ENCODE peak calls at places on chromosomes 1 and 21, in ten cellular contexts. F is prostate gland; D is sigmoid colon; K is tibial artery; M is cardiac muscle cell; P is CD8-positive, alpha-beta T cell; S is A549; X is pancreas; R is CD8-positive, alpha-beta memory T cell; Q is fibroblast of lung. V is an unnamed sample.

GRCh38 chr1:240811261-240811660 is 199.3 kb upstream of the GREM2 start:
- DNase-seq in K (no peak), P (no peak), X (no peak), D (no peak), R (no peak), Q (no peak), F (no peak), S (no peak), M (no peak), V (no peak)

GRCh38 chr1:116195077-116195868 is 84.1 kb downstream of the MAB21L3 start:
- DNase-seq in X (no peak), D (no peak), S (no peak), P (no peak), Q (no peak), F (no peak), M (no peak), R (no peak), K (no peak), V (no peak)

GRCh38 chr1:92123868-92124267 is 43.7 kb downstream of the BTBD8 start:
- DNase-seq in X (no peak), P (no peak), D (no peak), F (no peak), M (peak; percentile 20), Q (no peak), R (no peak), S (no peak), K (no peak), V (no peak)

GRCh38 chr1:231487910-231488309 is 40.6 kb upstream of the TSNAX start:
- DNase-seq in X (no peak), D (no peak), Q (no peak), F (no peak), S (no peak), P (no peak), M (no peak), R (no peak), K (no peak), V (no peak)

GRCh38 chr1:10431065-10431730 is 965 bp downstream of the CENPS start:
- DNase-seq in P (no peak), F (no peak), S (no peak), D (no peak), R (no peak), X (no peak), M (peak; percentile 38), K (no peak), Q (no peak), V (no peak)

GRCh38 chr1:46543761-46544560 is 7.5 kb downstream of the KNCN start:
- DNase-seq in M (no peak), D (no peak), Q (no peak), K (no peak), F (no peak), S (no peak), X (peak; percentile 47), P (no peak), R (peak; percentile 35), V (peak; percentile 36)

GRCh38 chr1:243587285-243587684 is 262.8 kb downstream of the AKT3 start:
- DNase-seq in S (no peak), X (no peak), P (no peak), K (no peak), D (no peak), M (no peak), Q (no peak), F (no peak), R (no peak), V (no peak)

GRCh38 chr1:155125946-155126493 is 1.7 kb upstream of the EFNA1 start:
- DNase-seq in R (no peak), Q (peak; percentile 35), X (peak; percentile 83), M (peak; percentile 76), S (no peak), D (peak; percentile 89), P (no peak), F (peak; percentile 75), K (no peak), V (peak; percentile 92)

GRCh38 chr1:30718636-30719405 is 4.6 kb downstream of the MATN1 start:
- DNase-seq in M (peak; percentile 74), X (peak; percentile 94), D (peak; percentile 99), R (peak; percentile 89), Q (peak; percentile 99), K (peak; percentile 74), S (peak; percentile 94), F (peak; percentile 98), P (peak; percentile 83), V (peak; percentile 91)

GRCh38 chr1:244599937-244600350 is 53.0 kb upstream of the DESI2 start:
- DNase-seq in F (no peak), X (no peak), P (peak; percentile 21), R (peak; percentile 70), M (peak; percentile 94), D (no peak), Q (peak; percentile 97), K (peak; percentile 35), S (peak; percentile 82), V (no peak)

DNA sequence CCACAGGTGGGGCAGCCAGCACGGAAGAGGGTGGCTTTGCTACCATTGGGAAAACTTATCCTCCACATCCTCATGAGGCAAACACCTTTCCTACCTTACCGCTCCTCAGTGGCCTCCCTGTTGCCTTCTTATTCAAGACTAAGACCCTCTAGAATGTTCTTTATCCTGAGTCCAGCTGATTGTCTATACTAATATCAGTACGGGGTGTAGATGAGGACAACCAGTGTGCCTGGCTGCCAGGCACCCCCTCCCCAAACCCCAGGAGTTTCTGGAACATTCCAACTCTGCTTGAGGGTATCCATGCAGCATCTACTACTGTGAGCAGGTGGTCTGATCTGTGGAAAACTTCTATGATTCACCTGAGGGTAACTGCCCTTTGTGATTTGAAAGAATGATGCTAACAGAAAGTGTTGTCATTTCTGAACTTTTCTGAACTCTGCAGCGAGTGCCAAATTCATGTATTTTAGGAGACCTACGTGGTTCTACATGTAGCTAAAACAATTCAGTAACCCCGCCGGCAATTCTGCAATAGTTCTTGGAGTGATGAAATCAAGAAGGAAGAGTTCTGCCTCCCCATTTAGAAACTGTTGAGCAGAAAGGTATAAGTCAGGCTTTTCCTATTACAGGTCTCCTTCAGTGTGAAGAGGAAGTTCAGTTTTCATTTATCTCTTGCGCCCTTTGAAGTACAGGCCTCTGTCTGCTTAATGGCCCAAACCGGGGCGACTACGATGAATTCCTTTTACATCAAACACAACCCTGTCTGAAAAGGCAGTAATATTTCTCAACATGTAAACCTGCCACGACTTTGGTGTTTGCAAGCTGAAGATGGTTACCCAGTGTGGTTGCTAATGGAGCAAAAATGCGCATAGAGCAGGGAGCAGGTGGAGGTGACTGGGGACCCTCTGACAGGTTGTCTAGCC is 80.4 kb downstream of the RUNX1 start:
- DNase-seq in D (no peak), S (no peak), F (no peak), P (no peak), K (no peak), Q (peak; percentile 51), R (no peak), X (no peak), M (no peak), V (no peak)
- H3K4me1 ChIP-seq in D (no peaks in the 10 kb centered on the region), S (peaks cover 10% of the 10 kb centered on the region), F (no peaks in the 10 kb centered on the region), P (peaks cover 69% of the 10 kb centered on the region), K (no peaks in the 10 kb centered on the region), Q (peaks cover 16% of the 10 kb centered on the region), R (peaks cover 81% of the 10 kb centered on the region), X (no peaks in the 10 kb centered on the region), M (no peaks in the 10 kb centered on the region), V (peaks cover 1% of the 10 kb centered on the region)

DNA sequence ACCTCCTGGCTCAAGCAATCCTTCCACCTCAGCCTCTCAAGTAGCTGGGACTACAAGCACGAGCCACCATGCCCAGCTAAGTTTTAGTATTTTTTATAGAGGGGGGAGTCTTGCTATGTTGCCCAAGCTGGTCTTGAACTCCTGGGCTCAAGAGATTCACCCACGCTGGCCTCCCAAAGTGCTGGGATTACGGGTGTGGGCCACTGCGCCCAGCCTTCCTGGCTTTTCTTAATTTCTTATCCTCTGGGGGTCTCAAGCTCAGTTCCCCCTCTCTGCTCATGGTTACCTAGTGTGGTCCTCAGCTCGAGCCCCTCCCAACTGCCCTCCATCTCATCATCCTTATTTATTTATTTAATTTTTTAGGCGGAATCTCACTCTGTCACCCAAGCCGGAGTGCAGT is 2.9 kb upstream of the RPL22 start:
- DNase-seq in S (no peak), K (no peak), Q (no peak), P (no peak), R (no peak), M (no peak), D (no peak), F (no peak), X (peak; percentile 11), V (no peak)
- H3K4me1 ChIP-seq in S (peaks cover 20% of the 10 kb centered on the region), K (no peaks in the 10 kb centered on the region), Q (peaks cover 12% of the 10 kb centered on the region), P (peaks cover 43% of the 10 kb centered on the region), R (peaks cover 36% of the 10 kb centered on the region), M (peaks cover 30% of the 10 kb centered on the region), D (no peaks in the 10 kb centered on the region), F (peaks cover 4% of the 10 kb centered on the region), X (peaks cover 16% of the 10 kb centered on the region), V (no peaks in the 10 kb centered on the region)

GRCh38 chr21:45278156-45278911 is 9.4 kb downstream of the POFUT2 start:
- DNase-seq in Q (no peak), P (no peak), M (no peak), F (no peak), D (peak; percentile 60), S (no peak), X (no peak), R (no peak), K (peak; percentile 15), V (peak; percentile 11)

GRCh38 chr21:45280969-45281368 is 6.7 kb downstream of the POFUT2 start:
- DNase-seq in F (no peak), D (no peak), S (no peak), K (peak; percentile 13), P (no peak), R (no peak), M (no peak), X (no peak), Q (no peak), V (no peak)

GRCh38 chr21:45279446-45280177 is 8.1 kb downstream of the POFUT2 start:
- DNase-seq in S (no peak), Q (no peak), K (peak; percentile 5), R (no peak), M (no peak), F (no peak), D (no peak), X (no peak), P (no peak), V (peak; percentile 9)

GRCh38 chr21:45281411-45282282 is 6.0 kb downstream of the POFUT2 start:
- DNase-seq in D (peak; percentile 66), P (no peak), M (no peak), R (no peak), F (no peak), K (peak; percentile 18), Q (no peak), S (no peak), X (peak; percentile 63), V (peak; percentile 44)

DNA sequence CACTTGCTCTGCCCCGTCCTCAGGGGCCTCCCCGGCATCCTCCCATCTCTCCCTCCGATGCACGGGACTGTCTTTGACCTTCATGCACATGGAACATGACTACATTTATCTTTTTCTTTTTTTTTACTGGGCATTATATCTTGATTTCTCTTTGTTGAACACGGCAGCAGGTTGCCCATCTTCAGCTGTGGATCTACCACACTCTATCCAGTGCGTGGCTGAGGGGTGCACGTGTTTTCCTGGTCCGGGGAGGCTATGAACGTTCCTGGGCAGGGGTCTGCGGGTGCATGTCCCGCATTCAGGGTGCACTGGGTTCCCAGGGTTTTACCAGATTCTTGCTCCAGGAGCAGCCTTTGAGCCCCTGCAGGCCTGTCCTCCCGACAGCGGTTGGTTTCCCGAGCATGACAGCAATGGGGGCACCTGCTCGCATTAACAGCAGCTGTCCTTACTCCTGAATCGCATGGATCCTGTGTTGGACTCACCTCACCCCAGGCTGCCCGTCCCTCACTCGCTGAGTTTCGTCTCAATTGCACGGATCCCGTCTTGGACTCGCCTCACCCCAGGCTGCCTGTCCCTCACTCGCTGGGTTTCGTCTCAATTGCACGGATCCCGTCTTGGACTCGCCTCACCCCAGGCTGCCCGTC is 7.4 kb downstream of the POFUT2 start:
- DNase-seq in R (no peak), F (no peak), K (peak; percentile 2), M (no peak), S (no peak), Q (no peak), P (no peak), X (peak; percentile 26), D (no peak), V (no peak)
- H3K4me1 ChIP-seq in R (no peaks in the 10 kb centered on the region), F (no peaks in the 10 kb centered on the region), K (no peaks in the 10 kb centered on the region), M (no peaks in the 10 kb centered on the region), S (no peaks in the 10 kb centered on the region), Q (no peaks in the 10 kb centered on the region), P (no peaks in the 10 kb centered on the region), X (no peaks in the 10 kb centered on the region), D (no peaks in the 10 kb centered on the region), V (no peaks in the 10 kb centered on the region)

GRCh38 chr1:188314557-188315137 is 1485.9 kb downstream of the PLA2G4A start:
- DNase-seq in D (no peak), Q (no peak), X (no peak), M (no peak), S (no peak), P (no peak), F (no peak), R (no peak), K (no peak), V (no peak)
- H3K4me1 ChIP-seq in D (no peaks in the 10 kb centered on the region), Q (no peaks in the 10 kb centered on the region), X (no peaks in the 10 kb centered on the region), M (no peaks in the 10 kb centered on the region), S (no peaks in the 10 kb centered on the region), P (no peaks in the 10 kb centered on the region), F (no peaks in the 10 kb centered on the region), R (no peaks in the 10 kb centered on the region), K (no peaks in the 10 kb centered on the region), V (no peaks in the 10 kb centered on the region)